ENCODE peak calls at places on chromosomes 1 and 21, in four cellular contexts. K, B, J and G are unnamed samples.

GRCh38 chr1:172390620-172391491 is 29.6 kb upstream of the C1orf105 start:
- DNase-seq in K (no peak), J (no peak), B (no peak), G (peak)

GRCh38 chr1:232016636-232017035 is 390.0 kb downstream of the DISC1 start:
- DNase-seq in K (no peak), B (no peak), J (no peak), G (no peak)

GRCh38 chr21:45991606-45992301 is 10.2 kb downstream of the COL6A1 start:
- DNase-seq in J (no peak), B (no peak), K (no peak), G (no peak)

GRCh38 chr1:93740141-93740540 is 58.5 kb upstream of the BCAR3 start:
- DNase-seq in J (no peak), K (no peak), B (no peak), G (no peak)

GRCh38 chr1:236608930-236609726 is 4.8 kb upstream of the HEATR1 start:
- DNase-seq in J (peak), B (peak), K (peak), G (no peak)

GRCh38 chr1:202571719-202572339 is 138.4 kb downstream of the SYT2 start:
- DNase-seq in K (no peak), B (peak), J (peak), G (no peak)

GRCh38 chr1:39141925-39142324 is 62.6 kb upstream of the MACF1 start:
- DNase-seq in J (no peak), K (no peak), B (no peak), G (no peak)

GRCh38 chr1:212132040-212132439 is 96.5 kb downstream of the DTL start:
- DNase-seq in K (no peak), B (no peak), J (no peak), G (no peak)

GRCh38 chr1:3771108-3772026 is 1.2 kb upstream of the SMIM1 start:
- DNase-seq in B (peak), J (no peak), K (peak), G (no peak)

GRCh38 chr1:109719337-109719837 is 7.3 kb downstream of the GSTM5 start:
- DNase-seq in J (no peak), B (no peak), K (no peak), G (peak)

DNA sequence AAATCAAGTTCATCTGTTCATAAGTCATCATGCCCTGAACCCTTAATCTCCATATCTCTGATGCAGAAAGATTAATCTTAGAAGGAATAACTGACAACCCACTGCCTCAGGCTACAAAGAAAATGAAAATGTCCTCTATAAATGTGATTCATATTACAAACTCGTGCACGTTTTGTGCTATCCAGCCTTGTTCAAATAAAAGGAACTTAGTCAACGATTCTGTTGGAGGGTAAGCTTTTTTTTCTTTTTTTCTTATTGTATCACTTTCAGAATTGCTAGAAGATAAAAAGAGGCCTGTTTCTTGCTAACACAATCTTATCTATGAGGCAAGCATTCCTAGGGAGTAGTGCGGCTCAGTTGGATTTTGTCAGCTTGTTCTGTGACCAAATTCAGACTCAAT is 228.4 kb downstream of the TM2D1 start:
- DNase-seq in J (peak), K (no peak), B (no peak), G (no peak)
- TF ChIP-seq PBX3 in J (no peak), K (no peak), B (no peak), G (no peak)

DNA sequence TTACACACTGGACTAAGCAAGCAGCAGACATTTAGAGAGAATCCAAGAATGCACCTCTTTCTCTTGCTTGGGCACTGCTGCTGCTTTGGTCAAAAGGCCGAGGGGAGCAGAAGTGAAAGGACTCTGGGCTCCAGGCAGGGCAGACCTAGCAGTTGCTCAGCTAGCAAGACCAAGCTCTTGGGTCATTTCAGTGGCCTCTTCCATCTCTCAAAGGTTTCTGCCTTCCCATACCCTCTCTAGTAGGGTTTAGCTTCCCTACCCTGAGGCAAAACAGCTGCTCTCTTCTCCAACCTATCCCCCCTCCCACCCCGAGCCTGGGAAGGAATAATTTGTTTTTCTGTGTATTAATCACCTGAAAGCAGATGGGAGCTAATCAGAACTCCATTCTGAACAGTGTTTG is 25.8 kb downstream of the TFAP2E start:
- DNase-seq in K (no peak), B (no peak), J (no peak), G (no peak)
- TF ChIP-seq PBX3 in K (no peak), B (no peak), J (no peak), G (no peak)

GRCh38 chr1:59135761-59136255 is 161.1 kb upstream of the FGGY start:
- DNase-seq in B (no peak), J (no peak), K (no peak), G (no peak)
- TF ChIP-seq PBX3 in B (no peak), J (no peak), K (no peak), G (no peak)

GRCh38 chr1:58885998-58886397 is 102.2 kb upstream of the JUN start:
- DNase-seq in J (no peak), B (no peak), K (no peak), G (no peak)
- TF ChIP-seq PBX3 in J (no peak), B (no peak), K (no peak), G (no peak)